ENCODE peak calls at places on chromosomes 12 and 14, in four cellular contexts. X is choroid plexus epithelial cell, O is fibroblast of lung, Z is cardiac muscle cell. W is an unnamed sample.

GRCh38 chr12:11668611-11669010 is 19.1 kb downstream of the ETV6 start:
- DNase-seq in Z (no peak), X (no peak), O (no peak), W (no peak)

GRCh38 chr14:89093083-89093482 is 268.6 kb downstream of the TTC8 start:
- DNase-seq in O (no peak), X (peak; percentile 53), Z (no peak), W (no peak)

GRCh38 chr14:96125536-96125935 is 79.1 kb upstream of the BDKRB2 start:
- DNase-seq in O (no peak), X (peak; percentile 77), Z (peak; percentile 69), W (no peak)

GRCh38 chr12:48925218-48925871 is at the start of gene FKBP11:
- DNase-seq in X (peak; percentile 53), O (peak; percentile 58), Z (peak; percentile 60), W (no peak)

GRCh38 chr14:25622752-25623151 is 572.8 kb upstream of the STXBP6 start:
- DNase-seq in X (no peak), Z (no peak), O (no peak), W (no peak)

GRCh38 chr14:101947577-101947903 is 16.8 kb upstream of the DYNC1H1 start:
- DNase-seq in X (no peak), O (no peak), Z (no peak), W (no peak)

GRCh38 chr14:89249296-89249565 is 167.8 kb downstream of the FOXN3 start:
- DNase-seq in O (peak; percentile 19), X (no peak), Z (no peak), W (no peak)

GRCh38 chr14:52835122-52835903 is 43.9 kb upstream of the GNPNAT1 start:
- DNase-seq in Z (peak; percentile 53), X (peak; percentile 73), O (peak; percentile 86), W (no peak)

GRCh38 chr12:55755246-55755645 is 12.3 kb downstream of the GDF11 start:
- DNase-seq in Z (no peak), O (no peak), X (no peak), W (no peak)

GRCh38 chr12:14431990-14432389 is 66.5 kb downstream of the ATF7IP start:
- DNase-seq in X (no peak), Z (no peak), O (no peak), W (no peak)
- H3K4me3 ChIP-seq in X (no peak overlapping the region), Z (no peak overlapping the region), O (no peak overlapping the region), W (no peak overlapping the region)

GRCh38 chr14:44149597-44149996 is 357.5 kb downstream of the FSCB start:
- DNase-seq in X (no peak), O (no peak), Z (peak; percentile 60), W (no peak)
- TF ChIP-seq CTCF in X (no peak), O (no peak), Z (peak; percentile 57), W (no peak)

DNA sequence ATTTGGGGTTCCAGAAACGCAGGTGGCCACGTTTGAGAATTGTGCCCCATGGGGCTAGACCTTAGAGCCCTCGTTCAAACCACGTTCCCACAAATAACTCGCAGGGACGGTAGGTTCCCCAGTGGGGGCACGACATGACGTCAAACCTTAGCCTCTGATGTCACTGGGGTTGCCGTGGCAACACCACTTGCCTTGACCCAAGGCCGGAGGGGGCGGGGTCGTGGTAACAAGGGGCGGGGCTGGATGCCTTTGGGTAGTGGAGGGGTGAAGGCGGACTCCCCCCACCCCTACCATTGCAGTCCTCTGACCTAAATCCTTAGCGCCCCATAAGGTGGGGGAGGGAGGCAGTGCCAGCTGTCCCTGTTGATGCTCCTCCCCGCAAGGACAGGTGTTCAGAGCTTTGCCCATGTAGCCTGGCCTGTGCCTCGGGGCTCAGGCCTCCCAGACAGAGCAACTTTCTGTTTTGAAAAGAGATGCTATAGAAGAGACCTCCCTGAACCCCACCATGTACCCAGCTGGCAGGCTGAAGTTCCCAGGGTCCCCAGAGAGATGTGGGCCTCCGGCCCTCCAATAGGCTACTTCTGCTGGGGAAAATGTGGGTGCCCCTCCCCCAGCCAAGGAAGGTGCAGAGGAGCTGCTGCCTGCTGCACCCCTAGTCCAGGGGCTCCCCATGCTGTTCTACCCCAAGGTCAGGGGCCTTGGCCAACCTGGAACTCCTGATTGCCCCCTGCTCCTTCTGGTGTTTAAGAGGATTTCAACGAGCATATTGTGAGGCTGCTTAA is 1.9 kb downstream of the FAM222A start:
- DNase-seq in Z (peak; percentile 20), O (no peak), X (no peak), W (no peak)
- H3K4me3 ChIP-seq in Z (peak overlapping the region; percentile 80), O (no peak overlapping the region), X (no peak overlapping the region), W (no peak overlapping the region)

DNA sequence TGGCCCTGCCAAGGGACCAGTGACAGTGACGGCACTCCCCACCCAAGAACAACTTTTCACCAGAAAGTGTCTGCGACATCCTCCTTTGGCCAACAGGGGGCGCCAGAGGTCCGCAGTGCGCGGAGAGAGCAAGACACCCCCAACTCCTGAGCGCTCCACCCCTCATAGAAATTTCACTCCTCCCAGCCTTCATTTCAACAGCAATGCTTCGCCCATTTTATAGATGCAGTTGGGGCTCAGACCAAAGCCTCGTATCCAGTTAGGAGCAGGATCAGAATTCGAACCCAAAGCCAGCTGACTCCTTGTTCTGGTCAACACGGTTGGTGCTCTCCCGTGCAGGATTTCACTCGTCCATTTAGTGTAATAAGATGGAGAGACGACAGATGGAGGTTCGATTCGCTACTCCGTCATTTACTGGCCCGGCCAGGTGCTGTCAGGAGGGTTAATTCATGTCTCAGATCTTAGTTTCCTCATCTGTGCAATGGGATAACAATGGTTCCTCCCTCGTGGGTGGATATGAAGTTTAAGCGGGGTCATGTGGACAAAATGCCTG is 2.4 kb upstream of the POP5 start:
- DNase-seq in O (peak; percentile 48), Z (peak; percentile 72), X (peak; percentile 67), W (no peak)
- TF ChIP-seq CTCF in O (peak; percentile 86), Z (peak; percentile 93), X (peak; percentile 89), W (peak; percentile 92)

DNA sequence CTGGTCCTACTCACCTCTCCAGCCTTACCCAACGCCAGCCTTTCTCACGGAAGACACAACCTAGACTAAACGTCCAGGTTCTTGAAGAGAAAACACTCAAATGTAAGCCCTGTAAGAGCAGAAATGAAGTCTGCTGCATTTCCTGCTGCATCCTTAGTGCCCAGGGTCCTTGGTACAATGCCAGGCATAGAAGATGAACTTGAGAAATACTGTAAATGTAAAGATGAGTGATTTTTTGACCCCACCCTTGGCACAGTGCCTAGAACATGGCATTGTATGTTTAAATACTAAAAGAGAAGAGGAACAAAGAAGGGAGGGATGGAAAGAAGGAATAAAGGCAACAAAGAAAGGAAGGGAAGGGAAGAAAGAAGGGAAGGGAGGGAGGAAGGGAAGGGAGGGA is 514.6 kb downstream of the MED13L start:
- DNase-seq in X (no peak), Z (no peak), O (no peak), W (no peak)
- H3K4me3 ChIP-seq in X (no peak overlapping the region), Z (no peak overlapping the region), O (no peak overlapping the region), W (no peak overlapping the region)

GRCh38 chr14:106605548-106606448 is 1079.4 kb downstream of the TMEM121 start:
- DNase-seq in O (no peak), Z (no peak), X (no peak), W (no peak)
- TF ChIP-seq CTCF in O (no peak), Z (no peak), X (no peak), W (no peak)

GRCh38 chr12:5582541-5582940 is 150.6 kb downstream of the NTF3 start:
- DNase-seq in O (no peak), X (no peak), Z (no peak), W (peak; percentile 16)
- H3K4me3 ChIP-seq in O (no peak overlapping the region), X (no peak overlapping the region), Z (no peak overlapping the region), W (no peak overlapping the region)